ENCODE peak calls at places on chromosomes 1 and 21, in five cellular contexts. One of them, this sample, is unnamed.

GRCh38 chr1:60223370-60223652 is 149.7 kb upstream of the C1orf87 start:
- DNase-seq in activated T-cell treated with anti-CD3 and anti-CD28 coated beads, Interleukin-2, amount 50 U/mL, for 1 hour: no peak
- DNase-seq in stimulated activated CD4-positive, alpha-beta T cell treated with anti-CD3 and anti-CD28 coated beads, Interleukin-1b, Interleukin-23, amount 100 ng/mL, for 1 hour: no peak
- DNase-seq in NCI-H2029: no peak
- DNase-seq in NCI-H345: no peak
- DNase-seq in this sample: no peak

GRCh38 chr1:1067284-1068076 is 6.6 kb downstream of the RNF223 start:
- DNase-seq in activated T-cell treated with anti-CD3 and anti-CD28 coated beads, Interleukin-2, amount 50 U/mL, for 1 hour: peak
- DNase-seq in stimulated activated CD4-positive, alpha-beta T cell treated with anti-CD3 and anti-CD28 coated beads, Interleukin-1b, Interleukin-23, amount 100 ng/mL, for 1 hour: no peak
- DNase-seq in NCI-H2029: peak
- DNase-seq in NCI-H345: no peak
- DNase-seq in this sample: no peak

GRCh38 chr1:45545019-45545493 is 5.6 kb upstream of the AKR1A1 start:
- DNase-seq in activated T-cell treated with anti-CD3 and anti-CD28 coated beads, Interleukin-2, amount 50 U/mL, for 1 hour: no peak
- DNase-seq in stimulated activated CD4-positive, alpha-beta T cell treated with anti-CD3 and anti-CD28 coated beads, Interleukin-1b, Interleukin-23, amount 100 ng/mL, for 1 hour: no peak
- DNase-seq in NCI-H2029: no peak
- DNase-seq in NCI-H345: no peak
- DNase-seq in this sample: no peak

GRCh38 chr1:76379506-76379905 is 305.0 kb downstream of the ST6GALNAC3 start:
- DNase-seq in activated T-cell treated with anti-CD3 and anti-CD28 coated beads, Interleukin-2, amount 50 U/mL, for 1 hour: no peak
- DNase-seq in stimulated activated CD4-positive, alpha-beta T cell treated with anti-CD3 and anti-CD28 coated beads, Interleukin-1b, Interleukin-23, amount 100 ng/mL, for 1 hour: no peak
- DNase-seq in NCI-H2029: no peak
- DNase-seq in NCI-H345: peak
- DNase-seq in this sample: no peak

GRCh38 chr1:42953182-42954180 is 5.2 kb downstream of the SLC2A1 start:
- DNase-seq in activated T-cell treated with anti-CD3 and anti-CD28 coated beads, Interleukin-2, amount 50 U/mL, for 1 hour: no peak
- DNase-seq in stimulated activated CD4-positive, alpha-beta T cell treated with anti-CD3 and anti-CD28 coated beads, Interleukin-1b, Interleukin-23, amount 100 ng/mL, for 1 hour: no peak
- DNase-seq in NCI-H2029: no peak
- DNase-seq in NCI-H345: no peak
- DNase-seq in this sample: no peak

GRCh38 chr21:46038871-46039397 is 57.4 kb downstream of the COL6A1 start:
- DNase-seq in activated T-cell treated with anti-CD3 and anti-CD28 coated beads, Interleukin-2, amount 50 U/mL, for 1 hour: no peak
- DNase-seq in stimulated activated CD4-positive, alpha-beta T cell treated with anti-CD3 and anti-CD28 coated beads, Interleukin-1b, Interleukin-23, amount 100 ng/mL, for 1 hour: no peak
- DNase-seq in NCI-H2029: no peak
- DNase-seq in NCI-H345: no peak
- DNase-seq in this sample: no peak

GRCh38 chr1:218156602-218157001 is 128.5 kb upstream of the RRP15 start:
- DNase-seq in activated T-cell treated with anti-CD3 and anti-CD28 coated beads, Interleukin-2, amount 50 U/mL, for 1 hour: no peak
- DNase-seq in stimulated activated CD4-positive, alpha-beta T cell treated with anti-CD3 and anti-CD28 coated beads, Interleukin-1b, Interleukin-23, amount 100 ng/mL, for 1 hour: no peak
- DNase-seq in NCI-H2029: peak
- DNase-seq in NCI-H345: peak
- DNase-seq in this sample: no peak

GRCh38 chr1:10628685-10629084 is 153.9 kb downstream of the PEX14 start:
- DNase-seq in activated T-cell treated with anti-CD3 and anti-CD28 coated beads, Interleukin-2, amount 50 U/mL, for 1 hour: no peak
- DNase-seq in stimulated activated CD4-positive, alpha-beta T cell treated with anti-CD3 and anti-CD28 coated beads, Interleukin-1b, Interleukin-23, amount 100 ng/mL, for 1 hour: no peak
- DNase-seq in NCI-H2029: no peak
- DNase-seq in NCI-H345: no peak
- DNase-seq in this sample: no peak

GRCh38 chr1:26330276-26330675 is 12.5 kb downstream of the CD52 start:
- DNase-seq in activated T-cell treated with anti-CD3 and anti-CD28 coated beads, Interleukin-2, amount 50 U/mL, for 1 hour: no peak
- DNase-seq in stimulated activated CD4-positive, alpha-beta T cell treated with anti-CD3 and anti-CD28 coated beads, Interleukin-1b, Interleukin-23, amount 100 ng/mL, for 1 hour: no peak
- DNase-seq in NCI-H2029: no peak
- DNase-seq in NCI-H345: no peak
- DNase-seq in this sample: no peak

GRCh38 chr1:22341791-22342605 is 109.7 kb upstream of the ZBTB40 start:
- DNase-seq in activated T-cell treated with anti-CD3 and anti-CD28 coated beads, Interleukin-2, amount 50 U/mL, for 1 hour: no peak
- DNase-seq in stimulated activated CD4-positive, alpha-beta T cell treated with anti-CD3 and anti-CD28 coated beads, Interleukin-1b, Interleukin-23, amount 100 ng/mL, for 1 hour: no peak
- DNase-seq in NCI-H2029: peak
- DNase-seq in NCI-H345: peak
- DNase-seq in this sample: peak

GRCh38 chr1:162003061-162003824 is 20.4 kb downstream of the OLFML2B start:
- DNase-seq in activated T-cell treated with anti-CD3 and anti-CD28 coated beads, Interleukin-2, amount 50 U/mL, for 1 hour: no peak
- DNase-seq in stimulated activated CD4-positive, alpha-beta T cell treated with anti-CD3 and anti-CD28 coated beads, Interleukin-1b, Interleukin-23, amount 100 ng/mL, for 1 hour: no peak
- DNase-seq in NCI-H2029: no peak
- DNase-seq in NCI-H345: no peak
- DNase-seq in this sample: no peak

GRCh38 chr1:180542530-180543171 is 16.1 kb upstream of the OVAAL start:
- DNase-seq in activated T-cell treated with anti-CD3 and anti-CD28 coated beads, Interleukin-2, amount 50 U/mL, for 1 hour: no peak
- DNase-seq in stimulated activated CD4-positive, alpha-beta T cell treated with anti-CD3 and anti-CD28 coated beads, Interleukin-1b, Interleukin-23, amount 100 ng/mL, for 1 hour: no peak
- DNase-seq in NCI-H2029: no peak
- DNase-seq in NCI-H345: no peak
- DNase-seq in this sample: no peak

GRCh38 chr1:41342774-41343355 is 18.4 kb upstream of the FOXO6 start:
- DNase-seq in activated T-cell treated with anti-CD3 and anti-CD28 coated beads, Interleukin-2, amount 50 U/mL, for 1 hour: no peak
- DNase-seq in stimulated activated CD4-positive, alpha-beta T cell treated with anti-CD3 and anti-CD28 coated beads, Interleukin-1b, Interleukin-23, amount 100 ng/mL, for 1 hour: no peak
- DNase-seq in NCI-H2029: no peak
- DNase-seq in NCI-H345: no peak
- DNase-seq in this sample: no peak

GRCh38 chr1:44798481-44799365 is 1.5 kb upstream of the PLK3 start:
- DNase-seq in activated T-cell treated with anti-CD3 and anti-CD28 coated beads, Interleukin-2, amount 50 U/mL, for 1 hour: peak
- DNase-seq in stimulated activated CD4-positive, alpha-beta T cell treated with anti-CD3 and anti-CD28 coated beads, Interleukin-1b, Interleukin-23, amount 100 ng/mL, for 1 hour: no peak
- DNase-seq in NCI-H2029: peak
- DNase-seq in NCI-H345: peak
- DNase-seq in this sample: no peak

GRCh38 chr1:155017021-155017945 is 14.7 kb downstream of the ZBTB7B start:
- DNase-seq in activated T-cell treated with anti-CD3 and anti-CD28 coated beads, Interleukin-2, amount 50 U/mL, for 1 hour: peak
- DNase-seq in stimulated activated CD4-positive, alpha-beta T cell treated with anti-CD3 and anti-CD28 coated beads, Interleukin-1b, Interleukin-23, amount 100 ng/mL, for 1 hour: peak
- DNase-seq in NCI-H2029: peak
- DNase-seq in NCI-H345: no peak
- DNase-seq in this sample: peak

GRCh38 chr1:240462766-240463410 is 149.1 kb downstream of the GREM2 start:
- DNase-seq in activated T-cell treated with anti-CD3 and anti-CD28 coated beads, Interleukin-2, amount 50 U/mL, for 1 hour: no peak
- DNase-seq in stimulated activated CD4-positive, alpha-beta T cell treated with anti-CD3 and anti-CD28 coated beads, Interleukin-1b, Interleukin-23, amount 100 ng/mL, for 1 hour: no peak
- DNase-seq in NCI-H2029: no peak
- DNase-seq in NCI-H345: no peak
- DNase-seq in this sample: no peak

This sample was measured in K562.